ENCODE peak calls at places on chromosomes 6 and 20, in ten cellular contexts. I is GM20000, S is lung, F is GM13976, U is progenitor cell of endocrine pancreas, P is fibroblast of the aortic adventitia, B is fibroblast of lung, L is cardiac muscle cell, C is natural killer cell, D is endodermal cell. T is an unnamed sample.

GRCh38 chr20:11320033-11320432 is 597.7 kb upstream of the BTBD3 start:
- DNase-seq in I (no peak), S (no peak), F (no peak), U (no peak), P (no peak), B (no peak), L (no peak), C (no peak), D (no peak), T (no peak)

GRCh38 chr6:137487947-137488735 is 6.1 kb downstream of the OLIG3 start:
- DNase-seq in I (peak), S (no peak), F (peak), U (no peak), P (no peak), B (no peak), L (no peak), C (no peak), D (peak), T (no peak)

GRCh38 chr6:165222315-165223025 is 86.9 kb downstream of the C6orf118 start:
- DNase-seq in I (no peak), S (no peak), F (no peak), U (no peak), P (no peak), B (no peak), L (no peak), C (no peak), D (no peak), T (no peak)

GRCh38 chr6:163394659-163395058 is 19.9 kb upstream of the QKI start:
- DNase-seq in I (no peak), S (no peak), F (no peak), U (no peak), P (no peak), B (no peak), L (no peak), C (no peak), D (no peak), T (no peak)

GRCh38 chr6:109284675-109285074 is 97.6 kb downstream of the CD164 start:
- DNase-seq in I (no peak), S (no peak), F (no peak), U (no peak), P (no peak), B (no peak), L (no peak), C (no peak), D (no peak), T (no peak)

GRCh38 chr6:27156874-27157460 is 90.5 kb upstream of the PRSS16 start:
- DNase-seq in I (no peak), S (no peak), F (no peak), U (no peak), P (no peak), B (no peak), L (no peak), C (no peak), D (no peak), T (no peak)

GRCh38 chr6:149917679-149918078 is 5.2 kb downstream of the RAET1G start:
- DNase-seq in I (no peak), S (no peak), F (no peak), U (no peak), P (no peak), B (no peak), L (no peak), C (no peak), D (peak), T (no peak)

GRCh38 chr20:35144694-35145093 is 2.4 kb downstream of the EDEM2 start:
- DNase-seq in I (peak), S (no peak), F (peak), U (no peak), P (no peak), B (no peak), L (no peak), C (no peak), D (no peak), T (no peak)

GRCh38 chr6:151475653-151476523 is 17.9 kb upstream of the CCDC170 start:
- DNase-seq in I (peak), S (peak), F (peak), U (no peak), P (peak), B (peak), L (peak), C (no peak), D (peak), T (no peak)

GRCh38 chr6:68968301-68968649 is 333.2 kb downstream of the ADGRB3 start:
- DNase-seq in I (no peak), S (no peak), F (no peak), U (no peak), P (no peak), B (no peak), L (no peak), C (no peak), D (no peak), T (no peak)

GRCh38 chr6:68967549-68968300 is 332.6 kb downstream of the ADGRB3 start:
- DNase-seq in I (peak), S (peak), F (peak), U (peak), P (peak), B (peak), L (peak), C (no peak), D (peak), T (peak)
- TF ChIP-seq CTCF in I (peak), S (peak), F (peak), U (peak), P (peak), B (peak), L (peak), C (peak), D (peak), T (no peak)

GRCh38 chr6:3315068-3315467 is 56.3 kb downstream of the PSMG4 start:
- DNase-seq in I (no peak), S (no peak), F (no peak), U (no peak), P (no peak), B (no peak), L (no peak), C (no peak), D (peak), T (no peak)
- TF ChIP-seq CTCF in I (no peak), S (no peak), F (no peak), U (no peak), P (no peak), B (no peak), L (no peak), C (no peak), D (no peak), T (no peak)

GRCh38 chr6:52574709-52575489 is 2.0 kb downstream of the TRAM2 start:
- DNase-seq in I (peak), S (peak), F (peak), U (no peak), P (peak), B (peak), L (no peak), C (peak), D (no peak), T (no peak)
- TF ChIP-seq CTCF in I (no peak), S (no peak), F (no peak), U (no peak), P (no peak), B (no peak), L (no peak), C (no peak), D (no peak), T (no peak)

GRCh38 chr20:62595069-62595468 is 47.2 kb upstream of the SLCO4A1 start:
- DNase-seq in I (no peak), S (no peak), F (no peak), U (no peak), P (no peak), B (no peak), L (no peak), C (no peak), D (no peak), T (no peak)

GRCh38 chr20:62595491-62595890 is 46.8 kb upstream of the SLCO4A1 start:
- DNase-seq in I (no peak), S (peak), F (no peak), U (no peak), P (peak), B (peak), L (no peak), C (no peak), D (no peak), T (no peak)

GRCh38 chr20:62596921-62597320 is 45.4 kb upstream of the SLCO4A1 start:
- DNase-seq in I (no peak), S (no peak), F (no peak), U (no peak), P (no peak), B (no peak), L (no peak), C (no peak), D (no peak), T (no peak)

GRCh38 chr20:62597416-62598115 is 44.7 kb upstream of the SLCO4A1 start:
- DNase-seq in I (no peak), S (no peak), F (no peak), U (no peak), P (no peak), B (no peak), L (no peak), C (no peak), D (no peak), T (no peak)

GRCh38 chr20:62596486-62596885 is 45.8 kb upstream of the SLCO4A1 start:
- DNase-seq in I (no peak), S (no peak), F (no peak), U (no peak), P (no peak), B (no peak), L (no peak), C (no peak), D (no peak), T (no peak)
- TF ChIP-seq CTCF in I (no peak), S (no peak), F (no peak), U (no peak), P (no peak), B (no peak), L (no peak), C (no peak), D (no peak), T (no peak)

GRCh38 chr6:41815587-41815986 is 28.1 kb downstream of the TOMM6 start:
- DNase-seq in I (no peak), S (no peak), F (no peak), U (no peak), P (no peak), B (no peak), L (no peak), C (no peak), D (no peak), T (no peak)
- TF ChIP-seq CTCF in I (no peak), S (no peak), F (no peak), U (no peak), P (no peak), B (no peak), L (no peak), C (no peak), D (no peak), T (no peak)

GRCh38 chr6:1336246-1336843 is 24.4 kb downstream of the FOXQ1 start:
- DNase-seq in I (no peak), S (peak), F (no peak), U (peak), P (no peak), B (no peak), L (no peak), C (no peak), D (peak), T (no peak)
- TF ChIP-seq CTCF in I (no peak), S (peak), F (no peak), U (peak), P (peak), B (no peak), L (peak), C (no peak), D (peak), T (no peak)

DNA sequence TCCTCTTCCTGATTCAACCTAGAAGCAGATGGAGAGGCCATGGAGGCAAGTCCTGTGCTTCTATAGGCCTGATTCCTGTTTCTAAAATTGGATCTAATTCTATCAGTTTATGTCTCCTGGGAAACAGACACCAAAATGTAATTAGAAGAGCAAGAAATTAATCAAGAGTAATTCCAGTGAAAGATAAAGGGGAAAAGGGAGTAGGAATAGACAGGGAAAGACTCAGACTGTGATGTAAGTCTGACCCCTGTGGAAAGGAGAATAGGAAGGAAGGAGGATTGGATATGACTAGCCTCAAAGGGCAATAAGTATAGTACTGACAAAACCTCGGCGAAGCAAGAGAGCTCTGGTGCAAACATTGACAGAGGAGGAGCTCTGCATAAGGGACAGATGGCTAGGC is 34.0 kb upstream of the FBXO30 start:
- DNase-seq in I (no peak), S (no peak), F (no peak), U (no peak), P (no peak), B (no peak), L (no peak), C (no peak), D (no peak), T (no peak)
- TF ChIP-seq CTCF in I (no peak), S (no peak), F (no peak), U (no peak), P (no peak), B (no peak), L (no peak), C (no peak), D (no peak), T (no peak)

GRCh38 chr20:2799688-2800589 is 488 bp downstream of the CPXM1 start:
- DNase-seq in I (peak), S (no peak), F (peak), U (no peak), P (peak), B (peak), L (peak), C (no peak), D (peak), T (no peak)

GRCh38 chr20:2801459-2801728 is 967 bp upstream of the CPXM1 start:
- DNase-seq in I (no peak), S (no peak), F (no peak), U (no peak), P (no peak), B (no peak), L (no peak), C (no peak), D (no peak), T (no peak)

GRCh38 chr20:2799271-2799670 is 1.2 kb downstream of the CPXM1 start:
- DNase-seq in I (no peak), S (no peak), F (no peak), U (no peak), P (no peak), B (no peak), L (no peak), C (no peak), D (peak), T (no peak)

GRCh38 chr20:2798814-2799213 is 1.6 kb downstream of the CPXM1 start:
- DNase-seq in I (peak), S (no peak), F (no peak), U (no peak), P (peak), B (no peak), L (no peak), C (no peak), D (peak), T (no peak)

DNA sequence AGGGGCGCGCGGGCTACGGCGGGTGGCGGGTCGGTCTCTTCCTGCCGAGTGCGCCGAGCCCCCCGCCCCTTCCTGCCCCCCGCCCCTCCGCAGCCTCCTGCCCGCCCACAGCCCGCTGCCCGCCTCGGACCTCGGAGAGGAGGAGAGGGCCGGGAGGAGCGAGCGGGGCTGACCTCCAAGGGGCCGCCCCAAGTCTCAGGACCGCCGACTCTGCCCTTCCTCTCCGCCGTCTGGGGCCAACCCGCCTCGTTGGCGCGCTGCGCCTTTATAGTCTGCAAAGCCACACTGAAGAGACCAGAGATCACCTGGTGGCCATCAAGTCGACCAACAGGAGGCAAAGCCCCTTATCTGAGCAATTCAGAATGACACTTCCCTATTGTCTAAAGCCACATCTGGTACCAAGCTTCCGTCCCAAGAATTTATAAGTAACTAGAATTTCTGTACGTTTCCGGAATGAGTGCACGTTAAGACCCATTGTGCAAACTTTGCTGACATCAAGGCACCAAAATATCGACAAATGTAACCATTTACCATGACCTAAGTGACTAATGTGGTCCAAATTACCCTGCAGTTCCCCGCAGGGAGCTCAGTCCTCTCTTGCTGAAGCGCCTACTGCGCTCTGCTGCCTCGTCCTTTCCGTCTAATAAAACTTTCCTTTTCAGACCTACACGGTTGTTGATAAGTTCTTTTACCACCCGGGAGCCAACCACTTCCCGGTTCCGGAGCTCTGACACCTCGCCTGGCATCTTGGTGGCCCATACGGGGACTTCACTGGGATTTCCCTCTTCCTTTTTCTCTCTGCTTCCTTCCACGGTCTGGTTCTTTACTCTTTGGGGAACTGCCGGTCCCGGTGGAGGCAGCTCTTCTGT is at the start of gene CPXM1:
- DNase-seq in I (peak), S (no peak), F (peak), U (peak), P (no peak), B (no peak), L (peak), C (no peak), D (peak), T (no peak)
- TF ChIP-seq CTCF in I (no peak), S (no peak), F (no peak), U (peak), P (no peak), B (no peak), L (no peak), C (no peak), D (peak), T (no peak)

DNA sequence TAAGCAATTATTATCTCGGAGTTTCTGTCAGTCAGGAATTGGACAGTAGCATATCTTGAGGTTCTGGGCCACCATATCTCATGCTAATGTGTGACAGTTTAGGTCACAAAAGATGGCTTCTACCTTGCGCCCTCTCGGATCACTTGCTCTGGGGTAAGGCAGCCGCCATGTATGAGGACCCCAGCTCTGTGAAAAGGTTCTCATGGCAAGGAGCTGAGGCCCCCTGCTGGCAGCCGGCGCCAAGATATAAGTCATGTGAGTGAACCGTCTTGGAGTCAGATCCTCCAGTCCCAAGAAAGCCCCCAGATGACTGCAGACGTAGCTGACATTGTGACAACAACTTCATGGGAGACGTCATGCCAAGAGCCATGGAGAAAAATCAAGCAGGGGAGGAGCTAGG is 670.8 kb downstream of the KIF16B start:
- DNase-seq in I (no peak), S (no peak), F (no peak), U (no peak), P (no peak), B (no peak), L (no peak), C (no peak), D (peak), T (no peak)
- TF ChIP-seq CTCF in I (no peak), S (no peak), F (peak), U (no peak), P (no peak), B (no peak), L (no peak), C (no peak), D (peak), T (no peak)